ENCODE peak calls at places on chromosomes 5 and 9, in four cellular contexts. S, J, K and I are unnamed samples.

GRCh38 chr9:131019387-131020239 is 10.6 kb downstream of the LAMC3 start:
- DNase-seq in S (no peak), J (no peak), K (no peak), I (no peak)

GRCh38 chr5:139272471-139273321 is 20.8 kb upstream of the MATR3 start:
- DNase-seq in S (no peak), J (no peak), K (no peak), I (no peak)

GRCh38 chr5:137486707-137487106 is 12.4 kb downstream of the SPOCK1 start:
- DNase-seq in S (peak), J (no peak), K (no peak), I (no peak)

GRCh38 chr9:34346873-34347799 is 17.8 kb downstream of the NUDT2 start:
- DNase-seq in S (no peak), J (no peak), K (no peak), I (no peak)

GRCh38 chr9:107639426-107639825 is 149.9 kb upstream of the KLF4 start:
- DNase-seq in S (no peak), J (no peak), K (no peak), I (no peak)

GRCh38 chr9:131629827-131630205 is 84.5 kb downstream of the PRRT1B start:
- DNase-seq in S (no peak), J (no peak), K (no peak), I (no peak)

GRCh38 chr9:136668983-136669790 is 6.5 kb downstream of the EGFL7 start:
- DNase-seq in S (no peak), J (no peak), K (no peak), I (no peak)

GRCh38 chr5:66324357-66324756 is 180.3 kb downstream of the SREK1 start:
- DNase-seq in S (no peak), J (peak), K (no peak), I (no peak)

GRCh38 chr5:24923400-24923799 is 278.6 kb upstream of the CDH10 start:
- DNase-seq in S (no peak), J (no peak), K (no peak), I (no peak)

GRCh38 chr9:130013326-130013725 is 29.7 kb downstream of the FNBP1 start:
- DNase-seq in S (no peak), J (no peak), K (no peak), I (no peak)

GRCh38 chr5:143957455-143957854 is 145.5 kb downstream of the HMHB1 start:
- DNase-seq in S (no peak), J (no peak), K (no peak), I (no peak)

GRCh38 chr9:16871358-16872151 is 1.1 kb upstream of the BNC2 start:
- DNase-seq in S (peak), J (no peak), K (peak), I (no peak)

GRCh38 chr9:96554801-96555566 is 64.7 kb downstream of the CDC14B start:
- DNase-seq in S (no peak), J (no peak), K (no peak), I (no peak)

GRCh38 chr5:3325206-3325605 is 270.4 kb upstream of the IRX1 start:
- DNase-seq in S (no peak), J (no peak), K (no peak), I (no peak)

GRCh38 chr5:58825899-58826298 is 243.0 kb downstream of the RAB3C start:
- DNase-seq in S (no peak), J (no peak), K (peak), I (no peak)

GRCh38 chr9:94153905-94154304 is 69.6 kb downstream of the PTPDC1 start:
- DNase-seq in S (no peak), J (no peak), K (no peak), I (no peak)

GRCh38 chr5:62502456-62503101 is 76.0 kb upstream of the LRRC70 start:
- DNase-seq in S (no peak), J (no peak), K (no peak), I (no peak)

GRCh38 chr9:107749787-107750444 is 260.3 kb upstream of the KLF4 start:
- DNase-seq in S (peak), J (no peak), K (no peak), I (peak)

GRCh38 chr9:113492343-113493079 is 29.0 kb downstream of the RGS3 start:
- DNase-seq in S (no peak), J (no peak), K (no peak), I (no peak)